ENCODE peak calls at places on chromosomes 3 and 15, in seven cellular contexts. E, S, A, D, Y, B and C are unnamed samples.

GRCh38 chr3:39124876-39125836 is 17.7 kb downstream of the TTC21A start:
- DNase-seq in E (no peak), S (peak), A (no peak), D (no peak), Y (peak), B (no peak), C (no peak)

GRCh38 chr3:33042668-33043067 is 54.3 kb downstream of the GLB1 start:
- DNase-seq in E (no peak), S (no peak), A (no peak), D (no peak), Y (no peak), B (no peak), C (no peak)

GRCh38 chr15:75666823-75667501 is 19.2 kb downstream of the SNX33 start:
- DNase-seq in E (no peak), S (peak), A (no peak), D (no peak), Y (peak), B (peak), C (peak)

GRCh38 chr3:76203578-76203977 is 418.2 kb upstream of the ZNF717 start:
- DNase-seq in E (no peak), S (no peak), A (no peak), D (no peak), Y (no peak), B (no peak), C (no peak)

GRCh38 chr15:70327328-70328136 is 229.8 kb upstream of the TLE3 start:
- DNase-seq in E (no peak), S (peak), A (no peak), D (no peak), Y (peak), B (peak), C (no peak)

GRCh38 chr3:137165117-137165806 is 207.5 kb downstream of the IL20RB start:
- DNase-seq in E (no peak), S (peak), A (no peak), D (no peak), Y (peak), B (peak), C (no peak)

GRCh38 chr3:174341014-174341413 is 518.1 kb upstream of the NAALADL2 start:
- DNase-seq in E (no peak), S (no peak), A (no peak), D (no peak), Y (no peak), B (no peak), C (no peak)

GRCh38 chr3:175778994-175779393 is 919.9 kb downstream of the NAALADL2 start:
- DNase-seq in E (no peak), S (no peak), A (no peak), D (no peak), Y (no peak), B (no peak), C (no peak)

GRCh38 chr15:63605036-63605435 is 7.8 kb downstream of the FBXL22 start:
- DNase-seq in E (no peak), S (no peak), A (no peak), D (no peak), Y (no peak), B (no peak), C (no peak)

GRCh38 chr15:98620020-98620419 is 28.3 kb upstream of the IGF1R start:
- DNase-seq in E (no peak), S (no peak), A (no peak), D (no peak), Y (no peak), B (no peak), C (no peak)

GRCh38 chr3:159854500-159855124 is 134.0 kb upstream of the IL12A start:
- DNase-seq in E (no peak), S (peak), A (no peak), D (no peak), Y (peak), B (peak), C (no peak)

GRCh38 chr3:183626877-183627594 is 8.4 kb upstream of the KLHL24 start:
- DNase-seq in E (no peak), S (no peak), A (no peak), D (no peak), Y (no peak), B (no peak), C (no peak)

GRCh38 chr3:69499899-69500316 is 114.0 kb upstream of the FRMD4B start:
- DNase-seq in E (no peak), S (peak), A (no peak), D (no peak), Y (no peak), B (no peak), C (no peak)

GRCh38 chr3:41369838-41370237 is 170.5 kb downstream of the CTNNB1 start:
- DNase-seq in E (no peak), S (peak), A (no peak), D (no peak), Y (no peak), B (no peak), C (peak)

GRCh38 chr3:184756151-184756681 is 44.4 kb upstream of the MAGEF1 start:
- DNase-seq in E (no peak), S (no peak), A (no peak), D (no peak), Y (no peak), B (no peak), C (no peak)